ENCODE peak calls at places on chromosome 15, in ten cellular contexts. X is body of pancreas; M is activated CD4-positive, alpha-beta T cell treated with anti-CD3 and anti-CD28 coated beads for 4 hours; F is iris pigment epithelial cell; G is NCI-H446; I is glutamatergic neuron; P is IMR-90; V is Daoy; O is CD8-positive, alpha-beta T cell; C is GM23248. T is an unnamed sample.

GRCh38 chr15:95690631-95691340 is 639.7 kb upstream of the NR2F2 start:
- DNase-seq in I (no peak), O (no peak), C (no peak), P (no peak), X (no peak), V (no peak), F (no peak), M (no peak), G (no peak), T (no peak)

GRCh38 chr15:25568751-25569150 is 129.9 kb upstream of the UBE3A start:
- DNase-seq in V (no peak), P (no peak), F (no peak), M (no peak), C (peak), X (no peak), G (peak), I (no peak), O (no peak), T (no peak)

GRCh38 chr15:76678766-76679165 is 226.4 kb downstream of the SCAPER start:
- DNase-seq in G (no peak), C (peak), X (no peak), O (no peak), P (peak), M (no peak), F (peak), I (no peak), V (no peak), T (no peak)

GRCh38 chr15:28014623-28015200 is 84.4 kb downstream of the OCA2 start:
- DNase-seq in V (no peak), O (no peak), I (no peak), P (no peak), G (no peak), F (no peak), M (no peak), X (no peak), C (no peak), T (no peak)

GRCh38 chr15:86425746-86426145 is 346.1 kb downstream of the AGBL1 start:
- DNase-seq in X (no peak), F (no peak), G (no peak), V (no peak), I (no peak), M (no peak), C (no peak), O (no peak), P (no peak), T (no peak)

GRCh38 chr15:48905216-48905615 is 27.3 kb downstream of the EID1 start:
- DNase-seq in M (no peak), I (no peak), F (no peak), P (no peak), X (no peak), G (no peak), C (no peak), V (no peak), O (no peak), T (no peak)

GRCh38 chr15:101250931-101251829 is 668 bp downstream of the CHSY1 start:
- DNase-seq in O (no peak), V (peak), G (peak), I (peak), X (peak), F (no peak), P (no peak), M (peak), C (peak), T (peak)

GRCh38 chr15:41530363-41530956 is 13.6 kb downstream of the RPAP1 start:
- DNase-seq in O (no peak), G (no peak), F (no peak), X (no peak), P (no peak), C (no peak), I (no peak), M (no peak), V (no peak), T (no peak)

GRCh38 chr15:80932989-80933388 is 56.6 kb downstream of the MESD start:
- DNase-seq in F (peak), O (no peak), I (no peak), V (no peak), P (peak), X (no peak), C (no peak), M (no peak), G (no peak), T (no peak)

GRCh38 chr15:39594056-39594763 is 13.3 kb downstream of the THBS1 start:
- DNase-seq in V (peak), F (no peak), I (no peak), G (no peak), X (no peak), O (no peak), P (peak), M (no peak), C (peak), T (peak)

GRCh38 chr15:101357885-101358284 is 62.8 kb upstream of the SNRPA1 start:
- DNase-seq in C (no peak), G (no peak), M (no peak), I (no peak), O (no peak), P (no peak), F (no peak), X (no peak), V (no peak), T (no peak)

GRCh38 chr15:71729319-71729718 is 81.0 kb upstream of the NR2E3 start:
- DNase-seq in V (no peak), M (no peak), I (no peak), X (no peak), P (no peak), O (no peak), F (no peak), C (no peak), G (no peak), T (no peak)

GRCh38 chr15:62464705-62465104 is 299.6 kb upstream of the C2CD4B start:
- DNase-seq in F (peak), C (peak), I (no peak), V (no peak), M (no peak), X (no peak), P (peak), G (no peak), O (no peak), T (no peak)

GRCh38 chr15:64807751-64808222 is 17.7 kb downstream of the PIF1 start:
- DNase-seq in I (no peak), X (no peak), F (no peak), O (no peak), P (no peak), C (no peak), M (no peak), G (no peak), V (no peak), T (no peak)

GRCh38 chr15:63473999-63474809 is 30.2 kb upstream of the USP3 start:
- DNase-seq in F (peak), I (no peak), G (peak), V (peak), X (peak), C (peak), P (peak), M (peak), O (peak), T (peak)

GRCh38 chr15:52078876-52079700 is 33.5 kb downstream of the BCL2L10 start:
- DNase-seq in P (peak), X (peak), G (peak), C (peak), O (peak), M (peak), I (peak), F (peak), V (peak), T (peak)

GRCh38 chr15:85097250-85097649 is 115.6 kb downstream of the PDE8A start:
- DNase-seq in F (no peak), C (no peak), G (no peak), O (no peak), X (no peak), I (no peak), M (no peak), P (no peak), V (no peak), T (no peak)

GRCh38 chr15:43953402-43953801 is 126.6 kb downstream of the WDR76 start:
- DNase-seq in G (no peak), P (no peak), M (no peak), V (no peak), O (no peak), C (no peak), F (no peak), X (no peak), I (no peak), T (no peak)

GRCh38 chr15:34721802-34722795 is 32.7 kb downstream of the GJD2 start:
- DNase-seq in C (peak), X (no peak), V (peak), I (peak), F (peak), M (no peak), G (peak), P (peak), O (no peak), T (no peak)

GRCh38 chr15:63434567-63435219 is 53.0 kb upstream of the CA12 start:
- DNase-seq in C (no peak), G (peak), O (no peak), F (no peak), V (no peak), P (no peak), I (no peak), M (no peak), X (no peak), T (no peak)

GRCh38 chr15:85005744-85006143 is 24.1 kb downstream of the PDE8A start:
- DNase-seq in V (no peak), P (no peak), O (no peak), I (no peak), M (no peak), F (no peak), G (no peak), X (no peak), C (no peak), T (no peak)

GRCh38 chr15:83081256-83082014 is 14.4 kb upstream of the BTBD1 start:
- DNase-seq in M (no peak), O (no peak), I (no peak), C (no peak), X (no peak), V (no peak), F (no peak), P (no peak), G (no peak), T (no peak)

GRCh38 chr15:96324900-96325299 is 5.6 kb upstream of the NR2F2 start:
- DNase-seq in M (no peak), V (no peak), G (no peak), F (peak), P (no peak), X (no peak), O (no peak), I (no peak), C (no peak), T (no peak)

GRCh38 chr15:79977431-79977940 is 6.5 kb upstream of the BCL2A1 start:
- DNase-seq in P (peak), G (no peak), C (peak), O (no peak), F (peak), I (no peak), M (no peak), X (no peak), V (no peak), T (no peak)

GRCh38 chr15:95990833-95991232 is 339.7 kb upstream of the NR2F2 start:
- DNase-seq in I (no peak), M (no peak), G (no peak), P (no peak), O (no peak), C (peak), F (peak), X (no peak), V (peak), T (no peak)

GRCh38 chr15:25830844-25831443 is 32.2 kb downstream of the ATP10A start:
- DNase-seq in I (no peak), V (peak), G (no peak), P (peak), F (peak), X (no peak), C (peak), O (no peak), M (no peak), T (no peak)

GRCh38 chr15:91268510-91268909 is 168.5 kb downstream of the SV2B start:
- DNase-seq in X (no peak), F (no peak), C (peak), M (no peak), G (no peak), P (no peak), V (peak), I (peak), O (no peak), T (no peak)

GRCh38 chr15:63387741-63388468 is 6.3 kb upstream of the CA12 start:
- DNase-seq in I (no peak), X (no peak), V (no peak), P (no peak), O (no peak), F (no peak), M (no peak), C (no peak), G (no peak), T (no peak)

T was measured in stimulated activated naive CD4-positive, alpha-beta T cell treated with Interleukin-2 at 50 U/mL for 16 hours.